ENCODE peak calls at places on chromosomes 7 and 10, in nine cellular contexts. One of them, this sample, is unnamed.

GRCh38 chr10:48608279-48608681 is 3.4 kb upstream of the ARHGAP22 start:
- DNase-seq in occipital lobe: no peak
- DNase-seq in activated CD8-positive, alpha-beta memory T cell treated with anti-CD3 and anti-CD28 coated beads, Interleukin-2, amount 50 U/mL, for 48 hours: peak
- DNase-seq in H7: peak
- DNase-seq in CD4-positive, alpha-beta T cell: no peak
- DNase-seq in NCI-H524: peak
- DNase-seq in Panc1: peak
- DNase-seq in WTC11: peak
- DNase-seq in vagina: peak
- DNase-seq in this sample: no peak

GRCh38 chr10:70445718-70446485 is 4.4 kb upstream of the NODAL start:
- DNase-seq in Panc1: no peak
- DNase-seq in H7: no peak
- DNase-seq in CD4-positive, alpha-beta T cell: no peak
- DNase-seq in WTC11: no peak
- DNase-seq in activated CD8-positive, alpha-beta memory T cell treated with anti-CD3 and anti-CD28 coated beads, Interleukin-2, amount 50 U/mL, for 48 hours: no peak
- DNase-seq in vagina: no peak
- DNase-seq in NCI-H524: no peak
- DNase-seq in occipital lobe: no peak
- DNase-seq in this sample: no peak

GRCh38 chr7:27781188-27781587 is 41.2 kb downstream of the TAX1BP1 start:
- DNase-seq in NCI-H524: no peak
- DNase-seq in WTC11: no peak
- DNase-seq in Panc1: no peak
- DNase-seq in vagina: no peak
- DNase-seq in H7: no peak
- DNase-seq in CD4-positive, alpha-beta T cell: no peak
- DNase-seq in activated CD8-positive, alpha-beta memory T cell treated with anti-CD3 and anti-CD28 coated beads, Interleukin-2, amount 50 U/mL, for 48 hours: no peak
- DNase-seq in occipital lobe: no peak
- DNase-seq in this sample: no peak

GRCh38 chr10:119776536-119776935 is 50.7 kb downstream of the INPP5F start:
- DNase-seq in NCI-H524: no peak
- DNase-seq in H7: no peak
- DNase-seq in activated CD8-positive, alpha-beta memory T cell treated with anti-CD3 and anti-CD28 coated beads, Interleukin-2, amount 50 U/mL, for 48 hours: no peak
- DNase-seq in occipital lobe: no peak
- DNase-seq in WTC11: no peak
- DNase-seq in vagina: no peak
- DNase-seq in Panc1: no peak
- DNase-seq in CD4-positive, alpha-beta T cell: no peak
- DNase-seq in this sample: no peak

GRCh38 chr7:4851459-4852422 is 10.1 kb downstream of the PAPOLB start:
- DNase-seq in Panc1: no peak
- DNase-seq in H7: no peak
- DNase-seq in NCI-H524: no peak
- DNase-seq in activated CD8-positive, alpha-beta memory T cell treated with anti-CD3 and anti-CD28 coated beads, Interleukin-2, amount 50 U/mL, for 48 hours: no peak
- DNase-seq in occipital lobe: no peak
- DNase-seq in CD4-positive, alpha-beta T cell: no peak
- DNase-seq in vagina: no peak
- DNase-seq in WTC11: no peak
- DNase-seq in this sample: no peak

GRCh38 chr7:28768577-28769147 is 189.5 kb downstream of the TRIL start:
- DNase-seq in NCI-H524: no peak
- DNase-seq in vagina: no peak
- DNase-seq in H7: no peak
- DNase-seq in occipital lobe: no peak
- DNase-seq in WTC11: no peak
- DNase-seq in activated CD8-positive, alpha-beta memory T cell treated with anti-CD3 and anti-CD28 coated beads, Interleukin-2, amount 50 U/mL, for 48 hours: no peak
- DNase-seq in CD4-positive, alpha-beta T cell: no peak
- DNase-seq in Panc1: no peak
- DNase-seq in this sample: no peak

GRCh38 chr10:76459016-76459415 is 1027.6 kb downstream of the LRMDA start:
- DNase-seq in activated CD8-positive, alpha-beta memory T cell treated with anti-CD3 and anti-CD28 coated beads, Interleukin-2, amount 50 U/mL, for 48 hours: no peak
- DNase-seq in WTC11: no peak
- DNase-seq in CD4-positive, alpha-beta T cell: no peak
- DNase-seq in occipital lobe: no peak
- DNase-seq in Panc1: no peak
- DNase-seq in H7: no peak
- DNase-seq in vagina: no peak
- DNase-seq in NCI-H524: no peak
- DNase-seq in this sample: no peak

GRCh38 chr7:130221746-130222145 is 14.1 kb downstream of the SSMEM1 start:
- DNase-seq in CD4-positive, alpha-beta T cell: no peak
- DNase-seq in WTC11: no peak
- DNase-seq in activated CD8-positive, alpha-beta memory T cell treated with anti-CD3 and anti-CD28 coated beads, Interleukin-2, amount 50 U/mL, for 48 hours: no peak
- DNase-seq in occipital lobe: no peak
- DNase-seq in H7: no peak
- DNase-seq in Panc1: no peak
- DNase-seq in NCI-H524: no peak
- DNase-seq in vagina: no peak
- DNase-seq in this sample: no peak

GRCh38 chr7:131244259-131244852 is 83.3 kb upstream of the MKLN1 start:
- DNase-seq in WTC11: no peak
- DNase-seq in NCI-H524: no peak
- DNase-seq in occipital lobe: peak
- DNase-seq in Panc1: peak
- DNase-seq in H7: peak
- DNase-seq in activated CD8-positive, alpha-beta memory T cell treated with anti-CD3 and anti-CD28 coated beads, Interleukin-2, amount 50 U/mL, for 48 hours: no peak
- DNase-seq in CD4-positive, alpha-beta T cell: no peak
- DNase-seq in vagina: peak
- DNase-seq in this sample: no peak

GRCh38 chr7:38281211-38281610 is 7.8 kb upstream of the TARP start:
- DNase-seq in WTC11: no peak
- DNase-seq in Panc1: no peak
- DNase-seq in H7: no peak
- DNase-seq in vagina: no peak
- DNase-seq in NCI-H524: no peak
- DNase-seq in occipital lobe: no peak
- DNase-seq in CD4-positive, alpha-beta T cell: no peak
- DNase-seq in activated CD8-positive, alpha-beta memory T cell treated with anti-CD3 and anti-CD28 coated beads, Interleukin-2, amount 50 U/mL, for 48 hours: no peak
- DNase-seq in this sample: no peak

GRCh38 chr10:32210306-32211045 is 136.5 kb downstream of the EPC1 start:
- DNase-seq in WTC11: peak
- DNase-seq in CD4-positive, alpha-beta T cell: no peak
- DNase-seq in activated CD8-positive, alpha-beta memory T cell treated with anti-CD3 and anti-CD28 coated beads, Interleukin-2, amount 50 U/mL, for 48 hours: peak
- DNase-seq in H7: peak
- DNase-seq in vagina: no peak
- DNase-seq in NCI-H524: peak
- DNase-seq in occipital lobe: no peak
- DNase-seq in Panc1: no peak
- DNase-seq in this sample: no peak

GRCh38 chr7:149791411-149792219 is 18.2 kb upstream of the ZNF467 start:
- DNase-seq in vagina: no peak
- DNase-seq in occipital lobe: no peak
- DNase-seq in CD4-positive, alpha-beta T cell: no peak
- DNase-seq in WTC11: no peak
- DNase-seq in activated CD8-positive, alpha-beta memory T cell treated with anti-CD3 and anti-CD28 coated beads, Interleukin-2, amount 50 U/mL, for 48 hours: no peak
- DNase-seq in NCI-H524: no peak
- DNase-seq in Panc1: no peak
- DNase-seq in H7: no peak
- DNase-seq in this sample: no peak

GRCh38 chr7:158685727-158686126 is 18.9 kb downstream of the NCAPG2 start:
- DNase-seq in occipital lobe: no peak
- DNase-seq in CD4-positive, alpha-beta T cell: no peak
- DNase-seq in activated CD8-positive, alpha-beta memory T cell treated with anti-CD3 and anti-CD28 coated beads, Interleukin-2, amount 50 U/mL, for 48 hours: no peak
- DNase-seq in NCI-H524: no peak
- DNase-seq in WTC11: no peak
- DNase-seq in Panc1: no peak
- DNase-seq in vagina: no peak
- DNase-seq in H7: no peak
- DNase-seq in this sample: no peak

GRCh38 chr10:44125879-44126675 is 258.8 kb downstream of the CXCL12 start:
- DNase-seq in activated CD8-positive, alpha-beta memory T cell treated with anti-CD3 and anti-CD28 coated beads, Interleukin-2, amount 50 U/mL, for 48 hours: no peak
- DNase-seq in CD4-positive, alpha-beta T cell: no peak
- DNase-seq in occipital lobe: no peak
- DNase-seq in vagina: no peak
- DNase-seq in NCI-H524: peak
- DNase-seq in WTC11: no peak
- DNase-seq in H7: no peak
- DNase-seq in Panc1: no peak
- DNase-seq in this sample: no peak

GRCh38 chr10:12617205-12618175 is 268.1 kb downstream of the CAMK1D start:
- DNase-seq in activated CD8-positive, alpha-beta memory T cell treated with anti-CD3 and anti-CD28 coated beads, Interleukin-2, amount 50 U/mL, for 48 hours: no peak
- DNase-seq in occipital lobe: no peak
- DNase-seq in CD4-positive, alpha-beta T cell: no peak
- DNase-seq in NCI-H524: no peak
- DNase-seq in Panc1: no peak
- DNase-seq in vagina: no peak
- DNase-seq in WTC11: no peak
- DNase-seq in H7: no peak
- DNase-seq in this sample: no peak

GRCh38 chr10:98316661-98317060 is 48.7 kb upstream of the LOXL4 start:
- DNase-seq in activated CD8-positive, alpha-beta memory T cell treated with anti-CD3 and anti-CD28 coated beads, Interleukin-2, amount 50 U/mL, for 48 hours: no peak
- DNase-seq in occipital lobe: no peak
- DNase-seq in NCI-H524: no peak
- DNase-seq in Panc1: peak
- DNase-seq in vagina: no peak
- DNase-seq in WTC11: no peak
- DNase-seq in H7: no peak
- DNase-seq in CD4-positive, alpha-beta T cell: no peak
- DNase-seq in this sample: no peak

GRCh38 chr7:44484482-44485313 is 5.8 kb downstream of the NUDCD3 start:
- DNase-seq in CD4-positive, alpha-beta T cell: no peak
- DNase-seq in NCI-H524: no peak
- DNase-seq in WTC11: no peak
- DNase-seq in activated CD8-positive, alpha-beta memory T cell treated with anti-CD3 and anti-CD28 coated beads, Interleukin-2, amount 50 U/mL, for 48 hours: no peak
- DNase-seq in Panc1: no peak
- DNase-seq in occipital lobe: no peak
- DNase-seq in vagina: no peak
- DNase-seq in H7: no peak
- DNase-seq in this sample: no peak

GRCh38 chr10:108673756-108674155 is 1249.6 kb downstream of the XPNPEP1 start:
- DNase-seq in activated CD8-positive, alpha-beta memory T cell treated with anti-CD3 and anti-CD28 coated beads, Interleukin-2, amount 50 U/mL, for 48 hours: no peak
- DNase-seq in Panc1: no peak
- DNase-seq in CD4-positive, alpha-beta T cell: no peak
- DNase-seq in occipital lobe: no peak
- DNase-seq in NCI-H524: no peak
- DNase-seq in vagina: no peak
- DNase-seq in WTC11: no peak
- DNase-seq in H7: no peak
- DNase-seq in this sample: no peak

GRCh38 chr7:102080371-102081243 is 206.1 kb upstream of the SH2B2 start:
- DNase-seq in NCI-H524: no peak
- DNase-seq in activated CD8-positive, alpha-beta memory T cell treated with anti-CD3 and anti-CD28 coated beads, Interleukin-2, amount 50 U/mL, for 48 hours: no peak
- DNase-seq in occipital lobe: peak
- DNase-seq in H7: no peak
- DNase-seq in WTC11: peak
- DNase-seq in CD4-positive, alpha-beta T cell: no peak
- DNase-seq in Panc1: no peak
- DNase-seq in vagina: no peak
- DNase-seq in this sample: peak

GRCh38 chr7:6376820-6377219 is 70.9 kb downstream of the DAGLB start:
- DNase-seq in WTC11: no peak
- DNase-seq in NCI-H524: no peak
- DNase-seq in occipital lobe: no peak
- DNase-seq in activated CD8-positive, alpha-beta memory T cell treated with anti-CD3 and anti-CD28 coated beads, Interleukin-2, amount 50 U/mL, for 48 hours: no peak
- DNase-seq in vagina: no peak
- DNase-seq in CD4-positive, alpha-beta T cell: no peak
- DNase-seq in H7: no peak
- DNase-seq in Panc1: no peak
- DNase-seq in this sample: no peak

GRCh38 chr7:74427974-74428373 is 25.7 kb upstream of the GTF2IRD1 start:
- DNase-seq in NCI-H524: no peak
- DNase-seq in CD4-positive, alpha-beta T cell: no peak
- DNase-seq in activated CD8-positive, alpha-beta memory T cell treated with anti-CD3 and anti-CD28 coated beads, Interleukin-2, amount 50 U/mL, for 48 hours: no peak
- DNase-seq in Panc1: no peak
- DNase-seq in occipital lobe: no peak
- DNase-seq in WTC11: no peak
- DNase-seq in vagina: no peak
- DNase-seq in H7: no peak
- DNase-seq in this sample: no peak

GRCh38 chr10:29667191-29667590 is 32.4 kb upstream of the SVIL start:
- DNase-seq in WTC11: no peak
- DNase-seq in CD4-positive, alpha-beta T cell: no peak
- DNase-seq in vagina: peak
- DNase-seq in NCI-H524: no peak
- DNase-seq in activated CD8-positive, alpha-beta memory T cell treated with anti-CD3 and anti-CD28 coated beads, Interleukin-2, amount 50 U/mL, for 48 hours: no peak
- DNase-seq in Panc1: no peak
- DNase-seq in occipital lobe: no peak
- DNase-seq in H7: peak
- DNase-seq in this sample: no peak

GRCh38 chr7:1137517-1138167 is 22.4 kb downstream of the ZFAND2A start:
- DNase-seq in occipital lobe: no peak
- DNase-seq in WTC11: no peak
- DNase-seq in H7: no peak
- DNase-seq in activated CD8-positive, alpha-beta memory T cell treated with anti-CD3 and anti-CD28 coated beads, Interleukin-2, amount 50 U/mL, for 48 hours: no peak
- DNase-seq in CD4-positive, alpha-beta T cell: no peak
- DNase-seq in NCI-H524: no peak
- DNase-seq in vagina: no peak
- DNase-seq in Panc1: no peak
- DNase-seq in this sample: no peak